ENCODE peak calls at places on chromosomes 2 and 18, in four cellular contexts. One of them, this sample, is unnamed.

GRCh38 chr2:109318150-109318948 is 189.3 kb downstream of the SH3RF3 start:
- DNase-seq in GM12878: no peak
- DNase-seq in HepG2: peak; percentile 20
- DNase-seq in H1: no peak
- DNase-seq in this sample: peak; percentile 82

GRCh38 chr2:27086722-27087446 is at the start of gene KHK:
- DNase-seq in HepG2: peak; percentile 58
- DNase-seq in H1: no peak
- DNase-seq in GM12878: no peak
- DNase-seq in this sample: peak; percentile 90

GRCh38 chr2:143482761-143483160 is 353.5 kb downstream of the ARHGAP15 start:
- DNase-seq in GM12878: no peak
- DNase-seq in H1: no peak
- DNase-seq in HepG2: no peak
- DNase-seq in this sample: no peak

GRCh38 chr2:240952496-240953246 is 45.7 kb upstream of the SNED1 start:
- DNase-seq in GM12878: no peak
- DNase-seq in HepG2: no peak
- DNase-seq in H1: no peak
- DNase-seq in this sample: no peak

GRCh38 chr18:46344416-46345180 is 240.4 kb downstream of the HAUS1 start:
- DNase-seq in HepG2: no peak
- DNase-seq in GM12878: no peak
- DNase-seq in H1: no peak
- DNase-seq in this sample: no peak

GRCh38 chr2:82636411-82637020 is 1822.6 kb downstream of the SUCLG1 start:
- DNase-seq in HepG2: no peak
- DNase-seq in H1: no peak
- DNase-seq in GM12878: no peak
- DNase-seq in this sample: no peak

GRCh38 chr2:73701968-73702665 is 35.0 kb downstream of the TPRKB start:
- DNase-seq in HepG2: peak; percentile 53
- DNase-seq in GM12878: no peak
- DNase-seq in H1: no peak
- DNase-seq in this sample: no peak

GRCh38 chr18:28175930-28176673 is 828 bp downstream of the CDH2 start:
- DNase-seq in H1: no peak
- DNase-seq in GM12878: no peak
- DNase-seq in HepG2: no peak
- DNase-seq in this sample: peak; percentile 64

GRCh38 chr2:172375247-172375646 is 52.1 kb upstream of the ITGA6 start:
- DNase-seq in GM12878: no peak
- DNase-seq in H1: no peak
- DNase-seq in HepG2: no peak
- DNase-seq in this sample: no peak

GRCh38 chr2:46494596-46494995 is 15.2 kb downstream of the TMEM247 start:
- DNase-seq in H1: no peak
- DNase-seq in GM12878: no peak
- DNase-seq in HepG2: no peak
- DNase-seq in this sample: no peak

GRCh38 chr2:11753886-11754704 is 7.7 kb downstream of the LPIN1 start:
- DNase-seq in GM12878: peak; percentile 48
- DNase-seq in H1: no peak
- DNase-seq in HepG2: no peak
- DNase-seq in this sample: peak; percentile 77

GRCh38 chr2:147782521-147782920 is 62.3 kb upstream of the ACVR2A start:
- DNase-seq in H1: no peak
- DNase-seq in GM12878: no peak
- DNase-seq in HepG2: no peak
- DNase-seq in this sample: no peak

GRCh38 chr2:202061695-202062094 is 11.4 kb upstream of the KIAA2012 start:
- DNase-seq in H1: no peak
- DNase-seq in GM12878: no peak
- DNase-seq in HepG2: no peak
- DNase-seq in this sample: no peak

GRCh38 chr2:41973871-41974270 is 74.0 kb upstream of the PKDCC start:
- DNase-seq in GM12878: no peak
- DNase-seq in H1: no peak
- DNase-seq in HepG2: no peak
- DNase-seq in this sample: no peak

GRCh38 chr2:73972846-73973245 is 11.9 kb upstream of the TET3 start:
- DNase-seq in HepG2: no peak
- DNase-seq in H1: no peak
- DNase-seq in GM12878: no peak
- DNase-seq in this sample: no peak

GRCh38 chr2:126889501-126890135 is 9.1 kb upstream of the TEX51 start:
- DNase-seq in GM12878: no peak
- DNase-seq in H1: no peak
- DNase-seq in HepG2: no peak
- DNase-seq in this sample: no peak

GRCh38 chr2:96485751-96486643 is 19.2 kb downstream of the NEURL3 start:
- DNase-seq in H1: no peak
- DNase-seq in HepG2: peak; percentile 48
- DNase-seq in GM12878: peak; percentile 97
- DNase-seq in this sample: no peak

GRCh38 chr18:5628512-5629255 is 84.9 kb upstream of the EPB41L3 start:
- DNase-seq in H1: no peak
- DNase-seq in GM12878: no peak
- DNase-seq in HepG2: no peak
- DNase-seq in this sample: peak; percentile 53

GRCh38 chr18:23071285-23071684 is 64.0 kb upstream of the CABLES1 start:
- DNase-seq in HepG2: no peak
- DNase-seq in H1: no peak
- DNase-seq in GM12878: peak; percentile 79
- DNase-seq in this sample: no peak

GRCh38 chr18:36601316-36601715 is 227.5 kb downstream of the TPGS2 start:
- DNase-seq in H1: no peak
- DNase-seq in HepG2: no peak
- DNase-seq in GM12878: no peak
- DNase-seq in this sample: no peak

GRCh38 chr2:170930132-170931109 is 1.4 kb downstream of the GORASP2 start:
- DNase-seq in GM12878: peak; percentile 67
- DNase-seq in HepG2: peak; percentile 82
- DNase-seq in H1: no peak
- DNase-seq in this sample: peak; percentile 46

GRCh38 chr2:64562148-64562784 is 38.1 kb downstream of the AFTPH start:
- DNase-seq in HepG2: peak; percentile 26
- DNase-seq in H1: no peak
- DNase-seq in GM12878: no peak
- DNase-seq in this sample: peak; percentile 12

GRCh38 chr2:97745474-97746172 is 32.2 kb downstream of the ZAP70 start:
- DNase-seq in H1: no peak
- DNase-seq in HepG2: no peak
- DNase-seq in GM12878: peak; percentile 21
- DNase-seq in this sample: no peak

GRCh38 chr18:56267334-56267733 is 371.1 kb downstream of the TXNL1 start:
- DNase-seq in HepG2: no peak
- DNase-seq in H1: no peak
- DNase-seq in GM12878: no peak
- DNase-seq in this sample: no peak

GRCh38 chr18:65938592-65939372 is 188.0 kb downstream of the CDH7 start:
- DNase-seq in GM12878: peak; percentile 5
- DNase-seq in HepG2: peak; percentile 34
- DNase-seq in H1: peak; percentile 25
- DNase-seq in this sample: peak; percentile 10

GRCh38 chr2:121524650-121525425 is 5.8 kb upstream of the RNU4ATAC start:
- DNase-seq in H1: no peak
- DNase-seq in GM12878: no peak
- DNase-seq in HepG2: no peak
- DNase-seq in this sample: no peak

GRCh38 chr2:164511738-164512137 is 109.5 kb downstream of the GRB14 start:
- DNase-seq in H1: no peak
- DNase-seq in HepG2: no peak
- DNase-seq in GM12878: no peak
- DNase-seq in this sample: no peak

GRCh38 chr2:101112772-101113157 is 38.4 kb downstream of the TBC1D8 start:
- DNase-seq in H1: no peak
- DNase-seq in GM12878: no peak
- DNase-seq in HepG2: no peak
- DNase-seq in this sample: no peak

GRCh38 chr2:133802366-133802765 is 234.1 kb upstream of the NCKAP5 start:
- DNase-seq in HepG2: no peak
- DNase-seq in H1: no peak
- DNase-seq in GM12878: no peak
- DNase-seq in this sample: no peak
- TF ChIP-seq TCF12 in HepG2: no peak
- TF ChIP-seq TCF12 in H1: no peak
- TF ChIP-seq TCF12 in GM12878: no peak
- TF ChIP-seq TCF12 in this sample: no peak

GRCh38 chr2:67399144-67399543 is 2.0 kb downstream of the ETAA1 start:
- DNase-seq in H1: no peak
- DNase-seq in HepG2: no peak
- DNase-seq in GM12878: no peak
- DNase-seq in this sample: no peak
- TF ChIP-seq SIN3A in H1: no peak
- TF ChIP-seq SIN3A in HepG2: no peak
- TF ChIP-seq SIN3A in GM12878: no peak
- TF ChIP-seq SIN3A in this sample: no peak

DNA sequence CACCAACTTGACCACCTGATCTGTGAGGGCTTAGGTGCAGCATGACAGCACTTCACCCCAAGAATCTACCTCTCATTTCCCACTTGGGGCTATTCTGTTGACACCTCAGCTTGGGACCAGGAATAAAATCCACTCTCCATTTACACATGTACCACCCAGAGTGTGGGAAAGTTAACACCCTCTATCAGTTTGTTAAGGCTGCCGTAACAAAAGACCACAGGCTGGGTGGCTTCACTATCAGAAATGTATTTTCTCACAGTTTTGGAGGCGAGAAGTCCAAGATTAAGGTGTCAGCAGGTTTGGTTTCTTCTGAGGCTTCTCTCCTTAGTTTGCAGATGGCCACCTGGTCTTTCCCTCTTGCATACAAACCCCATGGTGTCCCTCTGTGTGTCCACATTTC is 277.7 kb upstream of the ERBB4 start:
- DNase-seq in HepG2: no peak
- DNase-seq in GM12878: no peak
- DNase-seq in H1: no peak
- DNase-seq in this sample: no peak
- TF ChIP-seq TCF12 in HepG2: no peak
- TF ChIP-seq TCF12 in GM12878: no peak
- TF ChIP-seq TCF12 in H1: no peak
- TF ChIP-seq TCF12 in this sample: no peak

GRCh38 chr2:69750246-69750645 is 8.3 kb downstream of the ANXA4 start:
- DNase-seq in HepG2: no peak
- DNase-seq in H1: no peak
- DNase-seq in GM12878: no peak
- DNase-seq in this sample: no peak

GRCh38 chr2:69753659-69754350 is 11.9 kb downstream of the ANXA4 start:
- DNase-seq in H1: no peak
- DNase-seq in GM12878: no peak
- DNase-seq in HepG2: no peak
- DNase-seq in this sample: no peak

GRCh38 chr2:69754633-69755032 is 12.7 kb downstream of the ANXA4 start:
- DNase-seq in H1: no peak
- DNase-seq in GM12878: no peak
- DNase-seq in HepG2: no peak
- DNase-seq in this sample: no peak

DNA sequence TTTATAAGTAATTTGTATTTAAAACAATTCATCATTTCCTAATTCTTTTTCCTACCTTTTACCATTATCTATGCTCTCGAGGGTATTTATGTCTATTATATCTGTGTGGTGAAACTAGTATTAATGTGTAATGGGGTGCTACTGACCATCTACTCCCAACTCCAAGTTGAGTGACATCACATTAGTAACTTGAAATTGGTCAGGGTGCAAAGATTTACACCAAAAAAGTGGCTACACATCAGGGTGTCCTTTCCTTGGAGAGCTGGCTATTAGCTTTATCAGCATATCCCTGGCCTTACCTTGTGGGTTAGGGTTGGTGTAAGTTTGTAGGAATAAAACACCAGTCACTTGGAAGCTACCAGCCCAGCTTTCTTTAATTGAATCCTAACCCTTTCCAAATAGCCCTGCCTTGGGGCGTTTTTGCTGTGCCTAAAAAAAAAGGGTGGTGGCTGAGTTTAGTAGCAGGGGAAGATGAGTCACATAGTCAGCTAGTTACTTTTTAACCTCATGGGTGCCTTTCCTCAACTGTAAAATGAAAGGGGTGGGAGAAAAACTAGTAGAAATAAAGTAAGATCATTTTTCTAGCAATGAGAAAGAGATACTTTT is 14.0 kb downstream of the ANXA4 start:
- DNase-seq in HepG2: peak; percentile 48
- DNase-seq in GM12878: no peak
- DNase-seq in H1: no peak
- DNase-seq in this sample: no peak
- TF ChIP-seq SIN3A in HepG2: no peak
- TF ChIP-seq SIN3A in GM12878: no peak
- TF ChIP-seq SIN3A in H1: no peak
- TF ChIP-seq SIN3A in this sample: no peak

GRCh38 chr2:235613671-235614070 is 119.8 kb downstream of the AGAP1 start:
- DNase-seq in H1: no peak
- DNase-seq in HepG2: no peak
- DNase-seq in GM12878: no peak
- DNase-seq in this sample: no peak
- TF ChIP-seq TCF12 in H1: no peak
- TF ChIP-seq TCF12 in HepG2: no peak
- TF ChIP-seq TCF12 in GM12878: no peak
- TF ChIP-seq TCF12 in this sample: no peak

GRCh38 chr2:54428401-54428800 is 27.7 kb upstream of the SPTBN1 start:
- DNase-seq in H1: no peak
- DNase-seq in HepG2: no peak
- DNase-seq in GM12878: no peak
- DNase-seq in this sample: no peak
- TF ChIP-seq SIN3A in H1: no peak
- TF ChIP-seq SIN3A in HepG2: no peak
- TF ChIP-seq SIN3A in GM12878: no peak
- TF ChIP-seq SIN3A in this sample: no peak

GRCh38 chr2:233994191-233994590 is 56.3 kb upstream of the SPP2 start:
- DNase-seq in GM12878: no peak
- DNase-seq in HepG2: no peak
- DNase-seq in H1: no peak
- DNase-seq in this sample: no peak

GRCh38 chr2:233989221-233989620 is 61.3 kb upstream of the SPP2 start:
- DNase-seq in H1: no peak
- DNase-seq in GM12878: no peak
- DNase-seq in HepG2: no peak
- DNase-seq in this sample: no peak

GRCh38 chr2:233992481-233993217 is 57.9 kb upstream of the SPP2 start:
- DNase-seq in GM12878: no peak
- DNase-seq in HepG2: no peak
- DNase-seq in H1: no peak
- DNase-seq in this sample: no peak

GRCh38 chr2:233988581-233988980 is 61.9 kb upstream of the SPP2 start:
- DNase-seq in GM12878: no peak
- DNase-seq in H1: no peak
- DNase-seq in HepG2: no peak
- DNase-seq in this sample: no peak

GRCh38 chr2:233990261-233990798 is 60.2 kb upstream of the SPP2 start:
- DNase-seq in HepG2: no peak
- DNase-seq in GM12878: peak; percentile 38
- DNase-seq in H1: no peak
- DNase-seq in this sample: no peak
- TF ChIP-seq TCF12 in HepG2: no peak
- TF ChIP-seq TCF12 in GM12878: no peak
- TF ChIP-seq TCF12 in H1: no peak
- TF ChIP-seq TCF12 in this sample: no peak

GRCh38 chr2:10071176-10071575 is 9.0 kb downstream of the CYS1 start:
- DNase-seq in GM12878: no peak
- DNase-seq in H1: no peak
- DNase-seq in HepG2: no peak
- DNase-seq in this sample: no peak
- TF ChIP-seq SIN3A in GM12878: no peak
- TF ChIP-seq SIN3A in H1: no peak
- TF ChIP-seq SIN3A in HepG2: no peak
- TF ChIP-seq SIN3A in this sample: no peak